ENCODE peak calls at places on chromosomes 1 and 21, in nine cellular contexts. B, R, S, J, H, F, E, X and O are unnamed samples.

GRCh38 chr1:202689082-202689481 is 21.2 kb downstream of the SYT2 start:
- DNase-seq in B (no peak), R (no peak), S (no peak), J (no peak), H (no peak), F (no peak), E (no peak), X (no peak), O (no peak)

GRCh38 chr1:59596432-59596831 is 218.3 kb upstream of the HOOK1 start:
- DNase-seq in B (no peak), R (peak), S (no peak), J (no peak), H (peak), F (no peak), E (peak), X (no peak), O (peak)

GRCh38 chr1:218525451-218526197 is 180.5 kb downstream of the TGFB2 start:
- DNase-seq in B (no peak), R (no peak), S (no peak), J (no peak), H (no peak), F (no peak), E (no peak), X (no peak), O (no peak)

GRCh38 chr1:91176250-91176649 is 154.4 kb upstream of the ZNF644 start:
- DNase-seq in B (no peak), R (no peak), S (no peak), J (no peak), H (no peak), F (no peak), E (no peak), X (no peak), O (no peak)

GRCh38 chr1:188237573-188238353 is 1409.0 kb downstream of the PLA2G4A start:
- DNase-seq in B (no peak), R (no peak), S (no peak), J (no peak), H (peak), F (no peak), E (peak), X (no peak), O (peak)

GRCh38 chr1:196607940-196608339 is 300 bp downstream of the KCNT2 start:
- DNase-seq in B (no peak), R (no peak), S (no peak), J (no peak), H (no peak), F (peak), E (no peak), X (no peak), O (peak)

GRCh38 chr1:161114556-161114955 is 3.3 kb downstream of the PFDN2 start:
- DNase-seq in B (no peak), R (no peak), S (no peak), J (no peak), H (no peak), F (no peak), E (no peak), X (no peak), O (no peak)

GRCh38 chr21:44400791-44401385 is 47.5 kb downstream of the TRPM2 start:
- DNase-seq in B (no peak), R (no peak), S (no peak), J (no peak), H (no peak), F (no peak), E (no peak), X (no peak), O (no peak)

GRCh38 chr1:92051948-92052347 is 22.2 kb downstream of the EPHX4 start:
- DNase-seq in B (no peak), R (no peak), S (no peak), J (no peak), H (no peak), F (no peak), E (no peak), X (no peak), O (no peak)

GRCh38 chr1:208670778-208671177 is 426.6 kb upstream of the PLXNA2 start:
- DNase-seq in B (no peak), R (no peak), S (no peak), J (no peak), H (no peak), F (no peak), E (no peak), X (no peak), O (no peak)

GRCh38 chr1:11719313-11720032 is 16.5 kb upstream of the AGTRAP start:
- DNase-seq in B (peak), R (peak), S (peak), J (peak), H (no peak), F (peak), E (peak), X (peak), O (peak)

GRCh38 chr21:46635324-46636180 is at the start of gene PRMT2:
- DNase-seq in B (peak), R (peak), S (peak), J (peak), H (peak), F (peak), E (peak), X (peak), O (peak)

GRCh38 chr1:57824535-57824934 is 400.7 kb upstream of the DAB1 start:
- DNase-seq in B (no peak), R (no peak), S (no peak), J (no peak), H (peak), F (no peak), E (no peak), X (no peak), O (no peak)

GRCh38 chr1:202577381-202577780 is 132.9 kb downstream of the SYT2 start:
- DNase-seq in B (no peak), R (peak), S (no peak), J (no peak), H (peak), F (no peak), E (no peak), X (no peak), O (no peak)

GRCh38 chr1:94602312-94602711 is 60.8 kb upstream of the F3 start:
- DNase-seq in B (no peak), R (peak), S (no peak), J (no peak), H (no peak), F (no peak), E (no peak), X (no peak), O (peak)

GRCh38 chr1:202438393-202439174 is 90.1 kb downstream of the PPP1R12B start:
- DNase-seq in B (no peak), R (no peak), S (no peak), J (no peak), H (no peak), F (no peak), E (no peak), X (no peak), O (no peak)

GRCh38 chr1:234998174-234998741 is 130.4 kb downstream of the TOMM20 start:
- DNase-seq in B (no peak), R (no peak), S (no peak), J (peak), H (peak), F (peak), E (no peak), X (no peak), O (peak)

GRCh38 chr1:44035726-44036408 is 4.6 kb upstream of the SLC6A9 start:
- DNase-seq in B (no peak), R (no peak), S (no peak), J (no peak), H (no peak), F (no peak), E (no peak), X (no peak), O (no peak)

GRCh38 chr1:62285440-62285839 is 33.8 kb downstream of the KANK4 start:
- DNase-seq in B (no peak), R (no peak), S (no peak), J (no peak), H (no peak), F (no peak), E (no peak), X (no peak), O (no peak)

GRCh38 chr1:66556161-66556611 is 22.2 kb downstream of the SGIP1 start:
- DNase-seq in B (no peak), R (no peak), S (peak), J (peak), H (no peak), F (no peak), E (no peak), X (no peak), O (no peak)

GRCh38 chr1:200473698-200474371 is 64.0 kb upstream of the ZNF281 start:
- DNase-seq in B (no peak), R (no peak), S (peak), J (no peak), H (no peak), F (peak), E (no peak), X (no peak), O (no peak)

GRCh38 chr1:48710318-48710717 is 66.4 kb downstream of the BEND5 start:
- DNase-seq in B (no peak), R (no peak), S (no peak), J (no peak), H (no peak), F (no peak), E (no peak), X (no peak), O (no peak)

GRCh38 chr21:44748621-44749020 is 37.2 kb upstream of the TSPEAR start:
- DNase-seq in B (no peak), R (no peak), S (no peak), J (no peak), H (no peak), F (no peak), E (no peak), X (no peak), O (no peak)

GRCh38 chr1:173341307-173341706 is 134.2 kb upstream of the TNFSF4 start:
- DNase-seq in B (no peak), R (peak), S (no peak), J (no peak), H (no peak), F (no peak), E (no peak), X (no peak), O (no peak)

GRCh38 chr1:96634863-96635262 is 86.7 kb upstream of the PTBP2 start:
- DNase-seq in B (no peak), R (no peak), S (peak), J (no peak), H (no peak), F (no peak), E (no peak), X (no peak), O (no peak)

GRCh38 chr1:20421441-20421840 is 64.6 kb downstream of the CAMK2N1 start:
- DNase-seq in B (no peak), R (no peak), S (no peak), J (no peak), H (no peak), F (no peak), E (no peak), X (no peak), O (no peak)

GRCh38 chr1:19203440-19203839 is 6.6 kb downstream of the UBR4 start:
- DNase-seq in B (no peak), R (peak), S (no peak), J (peak), H (peak), F (peak), E (peak), X (no peak), O (no peak)

GRCh38 chr1:50930965-50931737 is 28.9 kb downstream of the FAF1 start:
- DNase-seq in B (no peak), R (no peak), S (no peak), J (no peak), H (no peak), F (no peak), E (no peak), X (no peak), O (peak)

GRCh38 chr1:109274533-109275476 is 8.1 kb downstream of the PSRC1 start:
- DNase-seq in B (peak), R (peak), S (no peak), J (no peak), H (peak), F (peak), E (peak), X (no peak), O (peak)

GRCh38 chr21:45535341-45536081 is 6.7 kb downstream of the SLC19A1 start:
- DNase-seq in B (no peak), R (no peak), S (no peak), J (no peak), H (no peak), F (no peak), E (no peak), X (no peak), O (no peak)

GRCh38 chr1:93504247-93505033 is 56.5 kb downstream of the FNBP1L start:
- DNase-seq in B (no peak), R (no peak), S (no peak), J (no peak), H (no peak), F (no peak), E (no peak), X (no peak), O (no peak)

GRCh38 chr1:2351723-2352122 is 39.6 kb downstream of the MORN1 start:
- DNase-seq in B (no peak), R (no peak), S (no peak), J (no peak), H (no peak), F (no peak), E (no peak), X (no peak), O (no peak)

GRCh38 chr1:47871799-47872353 is 125.3 kb downstream of the TRABD2B start:
- DNase-seq in B (no peak), R (no peak), S (no peak), J (no peak), H (peak), F (peak), E (peak), X (no peak), O (peak)

GRCh38 chr1:212624976-212625501 is 16.5 kb downstream of the ATF3 start:
- DNase-seq in B (no peak), R (no peak), S (no peak), J (no peak), H (no peak), F (no peak), E (no peak), X (no peak), O (no peak)

GRCh38 chr1:220451541-220451940 is 76.4 kb upstream of the MARK1 start:
- DNase-seq in B (no peak), R (no peak), S (no peak), J (no peak), H (no peak), F (no peak), E (no peak), X (no peak), O (no peak)

GRCh38 chr1:16625497-16626408 is 12.4 kb upstream of the NBPF1 start:
- DNase-seq in B (no peak), R (no peak), S (no peak), J (no peak), H (no peak), F (no peak), E (no peak), X (no peak), O (no peak)

GRCh38 chr1:213883618-213884017 is 104.2 kb upstream of the PROX1 start:
- DNase-seq in B (no peak), R (no peak), S (no peak), J (no peak), H (no peak), F (no peak), E (no peak), X (no peak), O (no peak)

GRCh38 chr1:162023181-162023546 is 505 bp downstream of the OLFML2B start:
- DNase-seq in B (no peak), R (no peak), S (no peak), J (no peak), H (no peak), F (no peak), E (no peak), X (no peak), O (no peak)